ENCODE peak calls at places on chromosomes 11 and 22, in ten cellular contexts. Q, C, F, G, S, N, A, Y, T and O are unnamed samples.

GRCh38 chr11:9092846-9093778 is 1.7 kb upstream of the SCUBE2 start:
- DNase-seq in N (no peak), Y (no peak), S (no peak), C (no peak), Q (no peak), A (no peak), T (no peak), G (no peak), F (no peak), O (peak; percentile 6)

GRCh38 chr11:103631841-103632240 is 404.6 kb upstream of the DDI1 start:
- DNase-seq in Q (no peak), G (no peak), S (no peak), C (no peak), Y (no peak), F (no peak), T (no peak), N (no peak), A (no peak), O (no peak)

GRCh38 chr11:93849751-93850584 is 450 bp downstream of the VSTM5 start:
- DNase-seq in A (no peak), C (no peak), Y (peak; percentile 7), F (peak; percentile 79), G (peak; percentile 37), T (no peak), S (no peak), N (peak; percentile 60), Q (no peak), O (peak; percentile 52)

GRCh38 chr11:61627831-61628753 is 47.2 kb upstream of the SYT7 start:
- DNase-seq in N (peak; percentile 67), T (no peak), C (peak; percentile 19), G (peak; percentile 74), S (peak; percentile 50), Y (peak; percentile 61), F (peak; percentile 77), Q (no peak), A (peak; percentile 45), O (peak; percentile 82)

GRCh38 chr11:12019337-12019736 is 10.9 kb upstream of the DKK3 start:
- DNase-seq in N (no peak), Q (no peak), F (no peak), A (no peak), G (no peak), Y (no peak), S (no peak), T (no peak), C (no peak), O (peak; percentile 90)

GRCh38 chr22:50691521-50691920 is 18.9 kb downstream of the SHANK3 start:
- DNase-seq in F (no peak), S (no peak), Y (no peak), A (peak; percentile 29), N (no peak), T (no peak), G (no peak), C (peak; percentile 55), Q (no peak), O (peak; percentile 45)

GRCh38 chr11:73147771-73148681 is 5.9 kb upstream of the FCHSD2 start:
- DNase-seq in F (no peak), G (peak; percentile 76), T (no peak), Q (no peak), S (no peak), N (peak; percentile 59), C (no peak), A (no peak), Y (no peak), O (no peak)

GRCh38 chr11:79086056-79086455 is 354.8 kb downstream of the TENM4 start:
- DNase-seq in Q (no peak), A (no peak), N (no peak), C (no peak), T (no peak), G (no peak), Y (no peak), S (no peak), F (no peak), O (no peak)

GRCh38 chr11:134668076-134668475 is 256.0 kb upstream of the B3GAT1 start:
- DNase-seq in Y (no peak), A (no peak), S (no peak), T (no peak), N (no peak), G (no peak), Q (no peak), C (no peak), F (no peak), O (no peak)

GRCh38 chr22:46499798-46500174 is 37.6 kb downstream of the CELSR1 start:
- DNase-seq in Y (no peak), S (no peak), N (no peak), C (no peak), T (no peak), G (no peak), A (no peak), F (no peak), Q (no peak), O (no peak)
- H3K4me3 ChIP-seq in Y (no peak overlapping the region), S (no peak overlapping the region), N (no peak overlapping the region), C (no peak overlapping the region), T (no peak overlapping the region), G (no peak overlapping the region), A (no peak overlapping the region), F (no peak overlapping the region), Q (no peak overlapping the region), O (no peak overlapping the region)

GRCh38 chr22:37464181-37464580 is 22.0 kb downstream of the MFNG start:
- DNase-seq in N (no peak), F (no peak), G (no peak), Q (no peak), T (no peak), S (no peak), Y (no peak), A (no peak), C (no peak), O (peak; percentile 40)
- H3K27me3 ChIP-seq in N (no peaks in the 10 kb centered on the region), F (no peaks in the 10 kb centered on the region), G (peaks cover 42% of the 10 kb centered on the region), Q (no peaks in the 10 kb centered on the region), T (peaks cover 6% of the 10 kb centered on the region), S (peaks cover 32% of the 10 kb centered on the region), Y (no peaks in the 10 kb centered on the region), A (no peaks in the 10 kb centered on the region), C (no peaks in the 10 kb centered on the region), O (peaks cover 10% of the 10 kb centered on the region)

GRCh38 chr11:118631109-118631508 is 23.7 kb downstream of the PHLDB1 start:
- DNase-seq in A (no peak), F (peak; percentile 54), G (no peak), C (no peak), T (no peak), S (no peak), Y (no peak), N (no peak), Q (no peak), O (no peak)

GRCh38 chr11:118631510-118631909 is 24.1 kb downstream of the PHLDB1 start:
- DNase-seq in Q (no peak), A (no peak), T (no peak), C (no peak), Y (no peak), N (no peak), F (peak; percentile 87), G (no peak), S (no peak), O (no peak)

GRCh38 chr11:118628432-118628831 is 21.0 kb downstream of the PHLDB1 start:
- DNase-seq in S (no peak), A (no peak), Q (no peak), Y (no peak), C (no peak), N (no peak), T (no peak), G (peak; percentile 77), F (no peak), O (no peak)

GRCh38 chr11:118628861-118629549 is 21.6 kb downstream of the PHLDB1 start:
- DNase-seq in T (no peak), A (no peak), S (no peak), G (no peak), Y (no peak), F (no peak), Q (no peak), C (no peak), N (no peak), O (no peak)

GRCh38 chr11:118629761-118630661 is 22.6 kb downstream of the PHLDB1 start:
- DNase-seq in Y (no peak), G (no peak), F (peak; percentile 86), C (no peak), N (no peak), T (no peak), Q (no peak), A (no peak), S (no peak), O (no peak)
- H3K4me3 ChIP-seq in Y (no peak overlapping the region), G (no peak overlapping the region), F (peak overlapping the region; percentile 29), C (no peak overlapping the region), N (no peak overlapping the region), T (no peak overlapping the region), Q (no peak overlapping the region), A (no peak overlapping the region), S (no peak overlapping the region), O (no peak overlapping the region)

GRCh38 chr22:42282252-42282942 is 11.9 kb upstream of the TCF20 start:
- DNase-seq in N (no peak), Q (no peak), Y (no peak), T (no peak), A (no peak), F (no peak), G (no peak), C (no peak), S (no peak), O (no peak)
- H3K27me3 ChIP-seq in N (peaks cover 7% of the 10 kb centered on the region), Q (no peaks in the 10 kb centered on the region), Y (peaks cover 66% of the 10 kb centered on the region), T (peaks cover 34% of the 10 kb centered on the region), A (no peaks in the 10 kb centered on the region), F (no peaks in the 10 kb centered on the region), G (peaks cover 65% of the 10 kb centered on the region), C (no peaks in the 10 kb centered on the region), S (peaks cover 51% of the 10 kb centered on the region), O (peaks cover 11% of the 10 kb centered on the region)

DNA sequence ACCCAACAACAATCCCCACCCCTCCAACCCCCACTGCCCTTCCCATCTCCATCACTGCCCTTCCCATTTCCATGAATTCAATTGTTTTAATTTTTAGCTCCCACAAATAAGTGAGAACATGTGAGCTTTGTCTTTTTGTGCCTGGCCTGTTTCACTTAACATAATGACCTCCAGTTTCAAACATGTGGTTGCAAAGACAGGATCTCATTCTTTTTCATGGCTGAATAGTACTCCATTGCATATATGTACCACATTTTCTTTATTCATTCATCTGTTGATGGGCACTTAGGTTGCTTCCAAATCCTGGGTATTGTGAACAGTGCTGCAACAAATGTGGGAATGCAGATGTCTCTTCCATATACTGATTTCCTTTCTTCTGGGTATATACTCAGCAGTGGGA is 985 bp upstream of the IL2RB start:
- DNase-seq in Q (no peak), Y (no peak), S (no peak), N (no peak), G (no peak), A (no peak), F (no peak), C (no peak), T (no peak), O (no peak)
- H3K4me3 ChIP-seq in Q (no peak overlapping the region), Y (no peak overlapping the region), S (no peak overlapping the region), N (no peak overlapping the region), G (no peak overlapping the region), A (no peak overlapping the region), F (no peak overlapping the region), C (no peak overlapping the region), T (no peak overlapping the region), O (no peak overlapping the region)

DNA sequence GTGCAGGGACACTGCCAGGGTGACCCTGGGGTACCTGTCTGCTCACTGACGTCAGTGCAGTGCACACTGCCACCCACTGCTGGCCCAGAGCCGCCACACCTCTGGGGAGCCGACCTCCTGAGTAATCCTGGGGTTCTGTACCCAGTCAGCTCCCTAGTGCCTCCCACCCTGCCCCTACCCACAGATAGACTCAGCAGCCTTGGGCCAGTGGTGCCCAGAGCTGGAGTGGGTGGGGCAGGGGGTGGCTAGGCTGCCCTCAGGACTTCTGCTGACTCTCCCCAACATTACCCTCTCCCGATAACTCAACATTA is 5.8 kb downstream of the NRXN2 start:
- DNase-seq in A (no peak), T (no peak), F (no peak), Q (no peak), G (no peak), S (no peak), C (no peak), N (no peak), Y (no peak), O (no peak)
- H3K27me3 ChIP-seq in A (peaks cover 11% of the 10 kb centered on the region), T (peaks cover 85% of the 10 kb centered on the region), F (peaks cover 55% of the 10 kb centered on the region), Q (peaks cover 35% of the 10 kb centered on the region), G (peaks cover 98% of the 10 kb centered on the region), S (peaks cover 77% of the 10 kb centered on the region), C (peaks cover 7% of the 10 kb centered on the region), N (peaks cover 12% of the 10 kb centered on the region), Y (peaks cover 89% of the 10 kb centered on the region), O (peaks cover 99% of the 10 kb centered on the region)